ENCODE peak calls at places on chromosome 1, in six cellular contexts. X, T, I, R, E and S are unnamed samples.

GRCh38 chr1:24321712-24322635 is 2.8 kb downstream of the GRHL3 start:
- DNase-seq in X (peak; percentile 73), T (peak; percentile 25), I (peak; percentile 61), R (peak; percentile 78), E (peak; percentile 65), S (peak; percentile 85)

GRCh38 chr1:43524804-43525203 is 5.9 kb upstream of the PTPRF start:
- DNase-seq in X (no peak), T (no peak), I (no peak), R (no peak), E (no peak), S (no peak)

GRCh38 chr1:241934181-241934815 is 23.3 kb upstream of the BECN2 start:
- DNase-seq in X (peak; percentile 27), T (peak; percentile 36), I (peak; percentile 60), R (peak; percentile 72), E (no peak), S (no peak)

GRCh38 chr1:7752512-7753417 is 18.3 kb upstream of the VAMP3 start:
- DNase-seq in X (peak; percentile 62), T (peak; percentile 69), I (peak; percentile 63), R (peak; percentile 84), E (peak; percentile 77), S (peak; percentile 64)

GRCh38 chr1:161216945-161217712 is 2.0 kb downstream of the FCER1G start:
- DNase-seq in X (peak; percentile 85), T (no peak), I (no peak), R (peak; percentile 81), E (no peak), S (peak; percentile 66)

GRCh38 chr1:27504588-27505419 is 14.8 kb upstream of the WASF2 start:
- DNase-seq in X (no peak), T (peak; percentile 66), I (peak; percentile 81), R (peak; percentile 71), E (peak; percentile 79), S (no peak)

GRCh38 chr1:118958140-118958539 is 30.0 kb downstream of the TBX15 start:
- DNase-seq in X (no peak), T (no peak), I (no peak), R (no peak), E (no peak), S (no peak)

GRCh38 chr1:247576514-247576913 is 11.6 kb upstream of the OR2G2 start:
- DNase-seq in X (no peak), T (no peak), I (no peak), R (no peak), E (no peak), S (no peak)

GRCh38 chr1:150383629-150384318 is 19.8 kb downstream of the RPRD2 start:
- DNase-seq in X (no peak), T (no peak), I (no peak), R (no peak), E (no peak), S (no peak)

GRCh38 chr1:182391028-182391361 is 595 bp downstream of the GLUL start:
- DNase-seq in X (peak; percentile 71), T (no peak), I (no peak), R (no peak), E (no peak), S (no peak)

GRCh38 chr1:36396359-36396758 is 1.3 kb downstream of the LSM10 start:
- DNase-seq in X (no peak), T (no peak), I (no peak), R (no peak), E (no peak), S (no peak)

GRCh38 chr1:234409328-234409727 is 36.1 kb downstream of the COA6 start:
- DNase-seq in X (no peak), T (no peak), I (no peak), R (peak; percentile 22), E (no peak), S (no peak)

GRCh38 chr1:200890818-200891773 is 3.6 kb upstream of the INAVA start:
- DNase-seq in X (peak; percentile 24), T (peak; percentile 70), I (peak; percentile 75), R (peak; percentile 68), E (no peak), S (no peak)
- TF ChIP-seq CTCF in X (peak; percentile 78), T (peak; percentile 76), I (peak; percentile 50), R (peak; percentile 46), E (no peak), S (peak; percentile 60)

GRCh38 chr1:204359474-204360255 is at the start of gene PLEKHA6:
- DNase-seq in X (no peak), T (no peak), I (peak; percentile 67), R (peak; percentile 63), E (no peak), S (peak; percentile 52)
- TF ChIP-seq CTCF in X (peak; percentile 53), T (peak; percentile 33), I (peak; percentile 13), R (peak; percentile 63), E (no peak), S (peak; percentile 75)

GRCh38 chr1:237873487-237873927 is 17.2 kb downstream of the ZP4 start:
- DNase-seq in X (peak; percentile 65), T (no peak), I (no peak), R (peak; percentile 0), E (no peak), S (peak; percentile 70)

GRCh38 chr1:237879195-237879594 is 11.5 kb downstream of the ZP4 start:
- DNase-seq in X (peak; percentile 11), T (no peak), I (no peak), R (no peak), E (no peak), S (peak; percentile 44)

GRCh38 chr1:237878406-237878805 is 12.3 kb downstream of the ZP4 start:
- DNase-seq in X (no peak), T (no peak), I (no peak), R (no peak), E (no peak), S (no peak)

GRCh38 chr1:237875291-237875690 is 15.4 kb downstream of the ZP4 start:
- DNase-seq in X (no peak), T (no peak), I (no peak), R (no peak), E (no peak), S (no peak)

DNA sequence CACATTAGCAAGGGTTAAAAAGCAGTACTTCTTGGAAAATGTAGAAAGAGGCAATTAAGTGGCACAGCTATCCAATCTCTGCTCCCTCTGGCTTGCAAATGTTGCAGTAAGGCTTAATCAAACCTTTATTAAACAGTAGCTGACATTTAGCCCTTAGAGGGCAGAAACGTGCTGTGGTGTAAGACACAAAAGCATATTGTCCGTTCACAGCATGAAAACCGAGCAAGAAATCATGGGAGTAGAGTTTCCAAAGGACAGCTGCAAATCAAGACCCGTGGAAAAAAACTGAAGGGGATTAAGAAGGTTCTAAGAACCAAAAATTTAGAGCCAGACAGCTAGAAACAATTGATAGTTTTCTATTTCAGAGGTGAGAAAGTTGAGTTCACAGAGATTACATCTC is 13.1 kb downstream of the ZP4 start:
- DNase-seq in X (no peak), T (no peak), I (no peak), R (no peak), E (no peak), S (no peak)
- TF ChIP-seq CTCF in X (no peak), T (no peak), I (no peak), R (no peak), E (no peak), S (no peak)

GRCh38 chr1:90614872-90615271 is 102.2 kb downstream of the BARHL2 start:
- DNase-seq in X (no peak), T (no peak), I (no peak), R (no peak), E (no peak), S (no peak)
- TF ChIP-seq CTCF in X (peak; percentile 47), T (peak; percentile 63), I (peak; percentile 60), R (no peak), E (peak; percentile 19), S (peak; percentile 54)

DNA sequence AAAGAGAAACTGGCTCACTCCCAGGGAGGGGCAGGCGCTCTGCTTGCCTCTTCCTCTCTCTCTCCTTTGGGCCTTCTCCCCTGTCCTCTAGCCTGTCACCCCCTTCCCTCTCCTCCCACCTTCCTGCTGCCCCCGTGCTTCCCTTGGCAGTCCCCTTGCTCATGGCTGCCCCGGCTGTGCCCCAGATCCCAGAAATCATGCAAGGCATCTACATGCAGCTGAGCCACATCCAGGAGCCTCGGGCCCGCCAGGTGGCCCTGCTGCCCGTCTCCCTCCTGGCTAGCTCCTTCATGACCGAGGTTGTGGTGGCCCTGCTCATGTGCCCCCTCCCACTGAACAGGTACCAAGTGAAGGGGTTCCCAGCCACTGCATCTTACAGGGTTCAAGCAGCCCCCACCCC is 36.0 kb upstream of the TTC4 start:
- DNase-seq in X (no peak), T (no peak), I (no peak), R (no peak), E (no peak), S (no peak)
- TF ChIP-seq CTCF in X (no peak), T (no peak), I (no peak), R (no peak), E (no peak), S (no peak)

DNA sequence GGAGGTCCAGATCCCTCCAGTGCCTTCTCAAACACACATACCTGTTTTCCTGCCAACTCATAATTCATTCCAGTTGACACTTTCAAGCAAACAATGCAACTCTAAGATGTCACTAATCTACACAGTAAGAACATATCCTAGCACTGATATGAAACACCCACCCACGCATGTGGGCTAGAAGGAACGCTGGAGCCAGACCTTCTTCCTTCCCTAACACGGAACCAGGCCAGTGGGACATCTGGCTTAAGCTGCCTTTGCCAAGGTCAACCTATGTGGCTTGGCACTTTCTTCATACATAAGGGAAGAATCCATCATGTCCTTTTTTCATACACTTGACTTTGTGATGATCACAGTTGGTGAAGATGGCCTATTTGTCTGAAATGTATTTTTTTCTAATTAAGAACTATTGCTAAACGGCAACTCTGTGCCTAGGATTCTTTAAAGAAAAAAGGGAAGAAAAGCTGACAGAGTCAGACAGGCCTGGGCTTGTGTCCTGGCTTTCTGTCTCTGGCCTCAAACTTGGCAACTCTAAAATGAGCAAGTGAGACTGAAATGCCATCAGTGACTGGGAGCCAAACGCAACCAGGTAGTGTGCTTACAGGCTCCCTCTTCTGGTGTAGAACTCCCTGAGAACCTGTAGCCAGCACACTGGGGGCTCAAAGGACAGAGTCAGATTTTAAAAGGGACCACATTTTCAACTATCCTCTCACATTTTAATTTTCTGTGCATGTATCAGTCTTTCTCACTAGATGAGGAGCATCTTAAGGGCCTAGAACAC is 92.6 kb upstream of the BEND5 start:
- DNase-seq in X (no peak), T (no peak), I (no peak), R (peak; percentile 50), E (no peak), S (no peak)
- TF ChIP-seq CTCF in X (no peak), T (no peak), I (no peak), R (no peak), E (no peak), S (no peak)

DNA sequence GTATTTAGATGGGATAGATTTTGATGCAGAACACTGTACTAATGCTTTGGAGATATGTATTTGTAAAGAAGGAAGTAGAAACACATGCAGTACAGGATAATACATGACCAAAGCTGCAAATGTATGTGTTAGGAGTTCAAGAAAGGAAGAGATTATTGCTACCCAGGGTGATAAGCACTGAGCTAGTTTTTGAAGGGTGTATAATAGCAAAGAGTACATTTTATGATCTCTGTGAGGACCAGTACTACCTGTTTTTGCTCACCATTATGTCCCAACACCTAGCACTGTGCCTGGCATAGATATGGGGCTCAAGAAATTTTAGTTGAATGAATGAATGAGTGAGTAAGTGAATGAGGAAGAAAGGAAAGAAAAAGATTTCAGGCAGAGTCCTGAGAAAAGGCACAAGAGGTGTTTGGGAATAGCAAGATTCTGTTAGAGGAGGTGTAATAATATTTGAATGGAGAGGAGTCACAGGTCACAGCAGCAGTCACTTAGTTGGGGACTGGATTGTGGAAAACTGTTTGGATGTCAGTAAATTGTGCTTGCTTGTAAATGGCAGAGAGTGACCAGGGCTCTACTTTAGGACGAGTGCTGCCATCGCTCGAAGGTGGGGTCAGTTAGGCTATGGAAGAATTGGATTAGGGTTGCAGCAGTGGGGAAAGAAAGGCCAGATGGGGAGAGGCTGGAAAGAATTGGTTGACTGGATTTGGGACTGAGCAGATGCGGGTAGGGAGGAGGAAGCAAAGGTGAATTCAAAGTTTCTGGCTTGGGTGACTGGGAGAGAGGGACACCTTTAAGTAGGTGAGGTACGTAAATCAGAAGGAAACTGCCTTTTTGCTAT is 9.2 kb downstream of the CDC14A start:
- DNase-seq in X (no peak), T (no peak), I (no peak), R (no peak), E (no peak), S (no peak)
- TF ChIP-seq CTCF in X (no peak), T (no peak), I (no peak), R (no peak), E (no peak), S (no peak)